ENCODE peak calls at places on chromosomes 7 and 10, in eight cellular contexts. One of them, this sample, is unnamed.

GRCh38 chr10:59891349-59891748 is 15.0 kb downstream of the CCDC6 start:
- DNase-seq in T-cell: no peak
- DNase-seq in GM12865: peak
- DNase-seq in amygdala: no peak
- DNase-seq in CD8-positive, alpha-beta T cell: no peak
- DNase-seq in GM12892: no peak
- DNase-seq in NCI-H2081: no peak
- DNase-seq in AG08395: no peak
- DNase-seq in this sample: no peak

GRCh38 chr10:5234106-5234877 is 37.7 kb downstream of the AKR1C4 start:
- DNase-seq in T-cell: no peak
- DNase-seq in GM12865: no peak
- DNase-seq in amygdala: no peak
- DNase-seq in CD8-positive, alpha-beta T cell: no peak
- DNase-seq in GM12892: no peak
- DNase-seq in NCI-H2081: no peak
- DNase-seq in AG08395: peak
- DNase-seq in this sample: no peak

GRCh38 chr10:76675951-76676587 is 961.5 kb downstream of the KCNMA1 start:
- DNase-seq in T-cell: no peak
- DNase-seq in GM12865: no peak
- DNase-seq in amygdala: peak
- DNase-seq in CD8-positive, alpha-beta T cell: no peak
- DNase-seq in GM12892: no peak
- DNase-seq in NCI-H2081: no peak
- DNase-seq in AG08395: peak
- DNase-seq in this sample: no peak

GRCh38 chr10:2463301-2463700 is 604.0 kb upstream of the PFKP start:
- DNase-seq in T-cell: no peak
- DNase-seq in GM12865: no peak
- DNase-seq in amygdala: no peak
- DNase-seq in CD8-positive, alpha-beta T cell: no peak
- DNase-seq in GM12892: no peak
- DNase-seq in NCI-H2081: no peak
- DNase-seq in AG08395: no peak
- DNase-seq in this sample: no peak

GRCh38 chr10:58017719-58018367 is 249.9 kb downstream of the IPMK start:
- DNase-seq in T-cell: no peak
- DNase-seq in GM12865: no peak
- DNase-seq in amygdala: no peak
- DNase-seq in CD8-positive, alpha-beta T cell: no peak
- DNase-seq in GM12892: no peak
- DNase-seq in NCI-H2081: no peak
- DNase-seq in AG08395: peak
- DNase-seq in this sample: no peak

GRCh38 chr7:55965805-55966421 is 1.5 kb downstream of the NIPSNAP2 start:
- DNase-seq in T-cell: no peak
- DNase-seq in GM12865: no peak
- DNase-seq in amygdala: peak
- DNase-seq in CD8-positive, alpha-beta T cell: no peak
- DNase-seq in GM12892: no peak
- DNase-seq in NCI-H2081: no peak
- DNase-seq in AG08395: peak
- DNase-seq in this sample: no peak

GRCh38 chr10:42992156-42992956 is 84.5 kb upstream of the RET start:
- DNase-seq in T-cell: no peak
- DNase-seq in GM12865: no peak
- DNase-seq in amygdala: no peak
- DNase-seq in CD8-positive, alpha-beta T cell: no peak
- DNase-seq in GM12892: no peak
- DNase-seq in NCI-H2081: no peak
- DNase-seq in AG08395: no peak
- DNase-seq in this sample: no peak

GRCh38 chr7:97851725-97852124 is 20.5 kb downstream of the ASNS start:
- DNase-seq in T-cell: no peak
- DNase-seq in GM12865: no peak
- DNase-seq in amygdala: peak
- DNase-seq in CD8-positive, alpha-beta T cell: no peak
- DNase-seq in GM12892: no peak
- DNase-seq in NCI-H2081: no peak
- DNase-seq in AG08395: peak
- DNase-seq in this sample: no peak

GRCh38 chr10:86254526-86255174 is 111.9 kb downstream of the GRID1 start:
- DNase-seq in T-cell: no peak
- DNase-seq in GM12865: no peak
- DNase-seq in amygdala: no peak
- DNase-seq in CD8-positive, alpha-beta T cell: no peak
- DNase-seq in GM12892: no peak
- DNase-seq in NCI-H2081: peak
- DNase-seq in AG08395: no peak
- DNase-seq in this sample: no peak

GRCh38 chr7:87119581-87119980 is 32.7 kb upstream of the DMTF1 start:
- DNase-seq in T-cell: no peak
- DNase-seq in GM12865: no peak
- DNase-seq in amygdala: no peak
- DNase-seq in CD8-positive, alpha-beta T cell: no peak
- DNase-seq in GM12892: no peak
- DNase-seq in NCI-H2081: no peak
- DNase-seq in AG08395: no peak
- DNase-seq in this sample: no peak

GRCh38 chr10:50552771-50553535 is 70.8 kb downstream of the SGMS1 start:
- DNase-seq in T-cell: peak
- DNase-seq in GM12865: peak
- DNase-seq in amygdala: peak
- DNase-seq in CD8-positive, alpha-beta T cell: peak
- DNase-seq in GM12892: no peak
- DNase-seq in NCI-H2081: no peak
- DNase-seq in AG08395: peak
- DNase-seq in this sample: no peak

GRCh38 chr10:557792-558328 is 131.6 kb downstream of the DIP2C start:
- DNase-seq in T-cell: peak
- DNase-seq in GM12865: no peak
- DNase-seq in amygdala: no peak
- DNase-seq in CD8-positive, alpha-beta T cell: no peak
- DNase-seq in GM12892: no peak
- DNase-seq in NCI-H2081: no peak
- DNase-seq in AG08395: no peak
- DNase-seq in this sample: no peak

GRCh38 chr7:117606132-117606531 is 126.3 kb downstream of the CFTR start:
- DNase-seq in T-cell: no peak
- DNase-seq in GM12865: no peak
- DNase-seq in amygdala: no peak
- DNase-seq in CD8-positive, alpha-beta T cell: no peak
- DNase-seq in GM12892: no peak
- DNase-seq in NCI-H2081: no peak
- DNase-seq in AG08395: no peak
- DNase-seq in this sample: no peak

GRCh38 chr10:88849224-88849623 is 2.4 kb downstream of the ANKRD22 start:
- DNase-seq in T-cell: no peak
- DNase-seq in GM12865: no peak
- DNase-seq in amygdala: no peak
- DNase-seq in CD8-positive, alpha-beta T cell: no peak
- DNase-seq in GM12892: no peak
- DNase-seq in NCI-H2081: no peak
- DNase-seq in AG08395: peak
- DNase-seq in this sample: no peak

GRCh38 chr7:126700807-126701604 is 551.7 kb downstream of the GRM8 start:
- DNase-seq in T-cell: peak
- DNase-seq in GM12865: peak
- DNase-seq in amygdala: peak
- DNase-seq in CD8-positive, alpha-beta T cell: peak
- DNase-seq in GM12892: peak
- DNase-seq in NCI-H2081: peak
- DNase-seq in AG08395: peak
- DNase-seq in this sample: no peak

GRCh38 chr10:62916157-62916603 is 100.0 kb upstream of the EGR2 start:
- DNase-seq in T-cell: no peak
- DNase-seq in GM12865: no peak
- DNase-seq in amygdala: no peak
- DNase-seq in CD8-positive, alpha-beta T cell: no peak
- DNase-seq in GM12892: no peak
- DNase-seq in NCI-H2081: no peak
- DNase-seq in AG08395: peak
- DNase-seq in this sample: no peak

GRCh38 chr7:101804087-101804631 is 13.3 kb upstream of the CUX1 start:
- DNase-seq in T-cell: peak
- DNase-seq in GM12865: peak
- DNase-seq in amygdala: no peak
- DNase-seq in CD8-positive, alpha-beta T cell: no peak
- DNase-seq in GM12892: no peak
- DNase-seq in NCI-H2081: no peak
- DNase-seq in AG08395: no peak
- DNase-seq in this sample: no peak

GRCh38 chr10:126130291-126130710 is 233.9 kb downstream of the FANK1 start:
- DNase-seq in T-cell: no peak
- DNase-seq in GM12865: no peak
- DNase-seq in amygdala: no peak
- DNase-seq in CD8-positive, alpha-beta T cell: no peak
- DNase-seq in GM12892: no peak
- DNase-seq in NCI-H2081: no peak
- DNase-seq in AG08395: peak
- DNase-seq in this sample: no peak

GRCh38 chr10:77601488-77601887 is 36.1 kb downstream of the KCNMA1 start:
- DNase-seq in T-cell: no peak
- DNase-seq in GM12865: no peak
- DNase-seq in amygdala: no peak
- DNase-seq in CD8-positive, alpha-beta T cell: no peak
- DNase-seq in GM12892: no peak
- DNase-seq in NCI-H2081: no peak
- DNase-seq in AG08395: peak
- DNase-seq in this sample: no peak

GRCh38 chr10:131816157-131816775 is 84.5 kb upstream of the PPP2R2D start:
- DNase-seq in T-cell: no peak
- DNase-seq in GM12865: no peak
- DNase-seq in amygdala: no peak
- DNase-seq in CD8-positive, alpha-beta T cell: no peak
- DNase-seq in GM12892: no peak
- DNase-seq in NCI-H2081: no peak
- DNase-seq in AG08395: no peak
- DNase-seq in this sample: no peak

GRCh38 chr10:13873201-13873600 is 286.4 kb downstream of the PRPF18 start:
- DNase-seq in T-cell: no peak
- DNase-seq in GM12865: no peak
- DNase-seq in amygdala: no peak
- DNase-seq in CD8-positive, alpha-beta T cell: no peak
- DNase-seq in GM12892: no peak
- DNase-seq in NCI-H2081: no peak
- DNase-seq in AG08395: no peak
- DNase-seq in this sample: no peak

GRCh38 chr10:46554166-46554781 is 2.2 kb downstream of the GPRIN2 start:
- DNase-seq in T-cell: no peak
- DNase-seq in GM12865: no peak
- DNase-seq in amygdala: no peak
- DNase-seq in CD8-positive, alpha-beta T cell: no peak
- DNase-seq in GM12892: no peak
- DNase-seq in NCI-H2081: no peak
- DNase-seq in AG08395: no peak
- DNase-seq in this sample: peak

GRCh38 chr7:159068893-159069448 is 75.7 kb downstream of the VIPR2 start:
- DNase-seq in T-cell: no peak
- DNase-seq in GM12865: no peak
- DNase-seq in amygdala: no peak
- DNase-seq in CD8-positive, alpha-beta T cell: no peak
- DNase-seq in GM12892: no peak
- DNase-seq in NCI-H2081: no peak
- DNase-seq in AG08395: no peak
- DNase-seq in this sample: no peak

GRCh38 chr7:35738889-35739288 is 44.0 kb upstream of the HERPUD2 start:
- DNase-seq in T-cell: no peak
- DNase-seq in GM12865: no peak
- DNase-seq in amygdala: no peak
- DNase-seq in CD8-positive, alpha-beta T cell: no peak
- DNase-seq in GM12892: no peak
- DNase-seq in NCI-H2081: no peak
- DNase-seq in AG08395: no peak
- DNase-seq in this sample: no peak

GRCh38 chr7:151777913-151778670 is 98.8 kb downstream of the PRKAG2 start:
- DNase-seq in T-cell: no peak
- DNase-seq in GM12865: no peak
- DNase-seq in amygdala: no peak
- DNase-seq in CD8-positive, alpha-beta T cell: no peak
- DNase-seq in GM12892: no peak
- DNase-seq in NCI-H2081: no peak
- DNase-seq in AG08395: no peak
- DNase-seq in this sample: no peak

GRCh38 chr7:106054971-106055370 is 57.1 kb downstream of the SYPL1 start:
- DNase-seq in T-cell: no peak
- DNase-seq in GM12865: no peak
- DNase-seq in amygdala: no peak
- DNase-seq in CD8-positive, alpha-beta T cell: no peak
- DNase-seq in GM12892: no peak
- DNase-seq in NCI-H2081: no peak
- DNase-seq in AG08395: no peak
- DNase-seq in this sample: no peak

GRCh38 chr7:6252310-6252709 is 20.1 kb downstream of the CYTH3 start:
- DNase-seq in T-cell: no peak
- DNase-seq in GM12865: no peak
- DNase-seq in amygdala: no peak
- DNase-seq in CD8-positive, alpha-beta T cell: no peak
- DNase-seq in GM12892: no peak
- DNase-seq in NCI-H2081: no peak
- DNase-seq in AG08395: peak
- DNase-seq in this sample: no peak

GRCh38 chr7:136618788-136619187 is 249.7 kb upstream of the CHRM2 start:
- DNase-seq in T-cell: no peak
- DNase-seq in GM12865: no peak
- DNase-seq in amygdala: no peak
- DNase-seq in CD8-positive, alpha-beta T cell: no peak
- DNase-seq in GM12892: no peak
- DNase-seq in NCI-H2081: no peak
- DNase-seq in AG08395: no peak
- DNase-seq in this sample: no peak

GRCh38 chr7:131555565-131556054 is 818 bp downstream of the PODXL start:
- DNase-seq in T-cell: peak
- DNase-seq in GM12865: no peak
- DNase-seq in amygdala: no peak
- DNase-seq in CD8-positive, alpha-beta T cell: no peak
- DNase-seq in GM12892: no peak
- DNase-seq in NCI-H2081: no peak
- DNase-seq in AG08395: no peak
- DNase-seq in this sample: no peak

GRCh38 chr10:131207176-131207575 is 104.3 kb downstream of the TCERG1L start:
- DNase-seq in T-cell: no peak
- DNase-seq in GM12865: no peak
- DNase-seq in amygdala: no peak
- DNase-seq in CD8-positive, alpha-beta T cell: no peak
- DNase-seq in GM12892: no peak
- DNase-seq in NCI-H2081: no peak
- DNase-seq in AG08395: no peak
- DNase-seq in this sample: no peak

GRCh38 chr7:87317691-87318245 is 27.7 kb upstream of the CROT start:
- DNase-seq in T-cell: no peak
- DNase-seq in GM12865: no peak
- DNase-seq in amygdala: no peak
- DNase-seq in CD8-positive, alpha-beta T cell: no peak
- DNase-seq in GM12892: no peak
- DNase-seq in NCI-H2081: no peak
- DNase-seq in AG08395: no peak
- DNase-seq in this sample: no peak